ENCODE peak calls at places on chromosomes 5 and 9, in nine cellular contexts. One of them, this sample, is unnamed. For H3K4me1, the result is how much of the 10 kb centered on the place peaks cover.

GRCh38 chr5:125258610-125259009 is 512.2 kb upstream of the ZNF608 start:
- DNase-seq in upper lobe of left lung: no peak
- DNase-seq in Peyer's patch: no peak
- DNase-seq in IMR-90: no peak
- DNase-seq in prostate gland: no peak
- DNase-seq in breast epithelium: no peak
- DNase-seq in spleen: no peak
- DNase-seq in sigmoid colon: no peak
- DNase-seq in H1: no peak
- DNase-seq in this sample: no peak

GRCh38 chr5:125176005-125176390 is 429.6 kb upstream of the ZNF608 start:
- DNase-seq in upper lobe of left lung: no peak
- DNase-seq in Peyer's patch: no peak
- DNase-seq in IMR-90: no peak
- DNase-seq in prostate gland: peak
- DNase-seq in breast epithelium: no peak
- DNase-seq in spleen: no peak
- DNase-seq in sigmoid colon: no peak
- DNase-seq in H1: no peak
- DNase-seq in this sample: no peak

GRCh38 chr5:93902288-93902687 is 160.9 kb upstream of the POU5F2 start:
- DNase-seq in upper lobe of left lung: no peak
- DNase-seq in Peyer's patch: no peak
- DNase-seq in IMR-90: no peak
- DNase-seq in prostate gland: no peak
- DNase-seq in breast epithelium: no peak
- DNase-seq in spleen: no peak
- DNase-seq in sigmoid colon: no peak
- DNase-seq in H1: no peak
- DNase-seq in this sample: no peak

GRCh38 chr5:178291969-178292825 is 59.6 kb upstream of the PHYKPL start:
- DNase-seq in upper lobe of left lung: no peak
- DNase-seq in Peyer's patch: peak
- DNase-seq in IMR-90: no peak
- DNase-seq in prostate gland: no peak
- DNase-seq in breast epithelium: no peak
- DNase-seq in spleen: peak
- DNase-seq in sigmoid colon: peak
- DNase-seq in H1: no peak
- DNase-seq in this sample: peak

GRCh38 chr9:125932012-125932411 is 184.8 kb downstream of the PBX3 start:
- DNase-seq in upper lobe of left lung: no peak
- DNase-seq in Peyer's patch: no peak
- DNase-seq in IMR-90: peak
- DNase-seq in prostate gland: peak
- DNase-seq in breast epithelium: peak
- DNase-seq in spleen: no peak
- DNase-seq in sigmoid colon: peak
- DNase-seq in H1: no peak
- DNase-seq in this sample: peak

GRCh38 chr5:65927497-65928340 is 1.3 kb downstream of the ERBIN start:
- DNase-seq in upper lobe of left lung: no peak
- DNase-seq in Peyer's patch: no peak
- DNase-seq in IMR-90: peak
- DNase-seq in prostate gland: peak
- DNase-seq in breast epithelium: no peak
- DNase-seq in spleen: no peak
- DNase-seq in sigmoid colon: no peak
- DNase-seq in H1: no peak
- DNase-seq in this sample: peak

GRCh38 chr5:139462582-139463276 is at the start of gene ECSCR:
- DNase-seq in upper lobe of left lung: peak
- DNase-seq in Peyer's patch: no peak
- DNase-seq in IMR-90: no peak
- DNase-seq in prostate gland: no peak
- DNase-seq in breast epithelium: no peak
- DNase-seq in spleen: peak
- DNase-seq in sigmoid colon: no peak
- DNase-seq in H1: no peak
- DNase-seq in this sample: peak

GRCh38 chr5:66477591-66477990 is 118.6 kb upstream of the MAST4 start:
- DNase-seq in upper lobe of left lung: no peak
- DNase-seq in Peyer's patch: no peak
- DNase-seq in IMR-90: no peak
- DNase-seq in prostate gland: no peak
- DNase-seq in breast epithelium: no peak
- DNase-seq in spleen: no peak
- DNase-seq in sigmoid colon: no peak
- DNase-seq in H1: no peak
- DNase-seq in this sample: no peak

GRCh38 chr5:34833991-34834793 is 4.8 kb upstream of the TTC23L start:
- DNase-seq in upper lobe of left lung: no peak
- DNase-seq in Peyer's patch: no peak
- DNase-seq in IMR-90: no peak
- DNase-seq in prostate gland: no peak
- DNase-seq in breast epithelium: no peak
- DNase-seq in spleen: no peak
- DNase-seq in sigmoid colon: no peak
- DNase-seq in H1: peak
- DNase-seq in this sample: no peak

GRCh38 chr9:83182071-83182470 is 119.1 kb upstream of the RASEF start:
- DNase-seq in upper lobe of left lung: no peak
- DNase-seq in Peyer's patch: no peak
- DNase-seq in IMR-90: no peak
- DNase-seq in prostate gland: no peak
- DNase-seq in breast epithelium: no peak
- DNase-seq in spleen: no peak
- DNase-seq in sigmoid colon: no peak
- DNase-seq in H1: no peak
- DNase-seq in this sample: no peak

GRCh38 chr5:148962200-148962550 is 100.7 kb downstream of the SH3TC2 start:
- DNase-seq in upper lobe of left lung: no peak
- DNase-seq in Peyer's patch: no peak
- DNase-seq in IMR-90: peak
- DNase-seq in prostate gland: no peak
- DNase-seq in breast epithelium: no peak
- DNase-seq in spleen: no peak
- DNase-seq in sigmoid colon: peak
- DNase-seq in H1: no peak
- DNase-seq in this sample: no peak

GRCh38 chr9:114674076-114674797 is 7.8 kb downstream of the TEX48 start:
- DNase-seq in upper lobe of left lung: no peak
- DNase-seq in Peyer's patch: no peak
- DNase-seq in IMR-90: no peak
- DNase-seq in prostate gland: no peak
- DNase-seq in breast epithelium: no peak
- DNase-seq in spleen: no peak
- DNase-seq in sigmoid colon: no peak
- DNase-seq in H1: no peak
- DNase-seq in this sample: no peak

GRCh38 chr5:149834246-149834855 is 104.2 kb downstream of the PPARGC1B start:
- DNase-seq in upper lobe of left lung: no peak
- DNase-seq in Peyer's patch: no peak
- DNase-seq in IMR-90: peak
- DNase-seq in prostate gland: peak
- DNase-seq in breast epithelium: peak
- DNase-seq in spleen: no peak
- DNase-seq in sigmoid colon: no peak
- DNase-seq in H1: peak
- DNase-seq in this sample: peak

GRCh38 chr5:136130581-136130980 is 2.1 kb upstream of the SMAD5 start:
- DNase-seq in upper lobe of left lung: no peak
- DNase-seq in Peyer's patch: no peak
- DNase-seq in IMR-90: no peak
- DNase-seq in prostate gland: no peak
- DNase-seq in breast epithelium: no peak
- DNase-seq in spleen: no peak
- DNase-seq in sigmoid colon: no peak
- DNase-seq in H1: no peak
- DNase-seq in this sample: no peak

GRCh38 chr9:109903515-109904138 is 123.6 kb downstream of the PALM2AKAP2 start:
- DNase-seq in upper lobe of left lung: no peak
- DNase-seq in Peyer's patch: no peak
- DNase-seq in IMR-90: peak
- DNase-seq in prostate gland: peak
- DNase-seq in breast epithelium: peak
- DNase-seq in spleen: no peak
- DNase-seq in sigmoid colon: peak
- DNase-seq in H1: peak
- DNase-seq in this sample: peak

GRCh38 chr9:22452415-22453010 is 5.9 kb downstream of the DMRTA1 start:
- DNase-seq in upper lobe of left lung: no peak
- DNase-seq in Peyer's patch: no peak
- DNase-seq in IMR-90: peak
- DNase-seq in prostate gland: peak
- DNase-seq in breast epithelium: no peak
- DNase-seq in spleen: peak
- DNase-seq in sigmoid colon: no peak
- DNase-seq in H1: no peak
- DNase-seq in this sample: peak

GRCh38 chr5:33440482-33441240 is at the start of gene TARS1:
- DNase-seq in upper lobe of left lung: peak
- DNase-seq in Peyer's patch: peak
- DNase-seq in IMR-90: peak
- DNase-seq in prostate gland: peak
- DNase-seq in breast epithelium: peak
- DNase-seq in spleen: peak
- DNase-seq in sigmoid colon: peak
- DNase-seq in H1: peak
- DNase-seq in this sample: peak

GRCh38 chr5:75510417-75510835 is 1.0 kb downstream of the CERT1 start:
- DNase-seq in upper lobe of left lung: no peak
- DNase-seq in Peyer's patch: no peak
- DNase-seq in IMR-90: peak
- DNase-seq in prostate gland: no peak
- DNase-seq in breast epithelium: peak
- DNase-seq in spleen: no peak
- DNase-seq in sigmoid colon: no peak
- DNase-seq in H1: no peak
- DNase-seq in this sample: no peak

GRCh38 chr5:150121448-150122157 is 34.0 kb downstream of the PDGFRB start:
- DNase-seq in upper lobe of left lung: no peak
- DNase-seq in Peyer's patch: no peak
- DNase-seq in IMR-90: no peak
- DNase-seq in prostate gland: no peak
- DNase-seq in breast epithelium: no peak
- DNase-seq in spleen: peak
- DNase-seq in sigmoid colon: no peak
- DNase-seq in H1: no peak
- DNase-seq in this sample: no peak

GRCh38 chr5:177133845-177134652 is 476 bp downstream of the NSD1 start:
- DNase-seq in upper lobe of left lung: peak
- DNase-seq in Peyer's patch: peak
- DNase-seq in IMR-90: peak
- DNase-seq in prostate gland: no peak
- DNase-seq in breast epithelium: no peak
- DNase-seq in spleen: peak
- DNase-seq in sigmoid colon: peak
- DNase-seq in H1: no peak
- DNase-seq in this sample: peak
- TF ChIP-seq POLR2A in upper lobe of left lung: no peak
- TF ChIP-seq POLR2A in Peyer's patch: no peak
- TF ChIP-seq POLR2A in IMR-90: no peak
- TF ChIP-seq POLR2A in prostate gland: no peak
- TF ChIP-seq POLR2A in breast epithelium: peak
- TF ChIP-seq POLR2A in spleen: no peak
- TF ChIP-seq POLR2A in sigmoid colon: peak
- TF ChIP-seq POLR2A in H1: peak
- TF ChIP-seq POLR2A in this sample: no peak

GRCh38 chr9:123349033-123349432 is 7.0 kb upstream of the CRB2 start:
- DNase-seq in upper lobe of left lung: no peak
- DNase-seq in Peyer's patch: no peak
- DNase-seq in IMR-90: no peak
- DNase-seq in prostate gland: no peak
- DNase-seq in breast epithelium: no peak
- DNase-seq in spleen: no peak
- DNase-seq in sigmoid colon: no peak
- DNase-seq in H1: no peak
- DNase-seq in this sample: no peak
- H3K27ac ChIP-seq in upper lobe of left lung: no peak
- H3K27ac ChIP-seq in Peyer's patch: no peak
- H3K27ac ChIP-seq in IMR-90: no peak
- H3K27ac ChIP-seq in prostate gland: no peak
- H3K27ac ChIP-seq in breast epithelium: no peak
- H3K27ac ChIP-seq in spleen: no peak
- H3K27ac ChIP-seq in sigmoid colon: no peak
- H3K27ac ChIP-seq in H1: no peak
- H3K27ac ChIP-seq in this sample: no peak

DNA sequence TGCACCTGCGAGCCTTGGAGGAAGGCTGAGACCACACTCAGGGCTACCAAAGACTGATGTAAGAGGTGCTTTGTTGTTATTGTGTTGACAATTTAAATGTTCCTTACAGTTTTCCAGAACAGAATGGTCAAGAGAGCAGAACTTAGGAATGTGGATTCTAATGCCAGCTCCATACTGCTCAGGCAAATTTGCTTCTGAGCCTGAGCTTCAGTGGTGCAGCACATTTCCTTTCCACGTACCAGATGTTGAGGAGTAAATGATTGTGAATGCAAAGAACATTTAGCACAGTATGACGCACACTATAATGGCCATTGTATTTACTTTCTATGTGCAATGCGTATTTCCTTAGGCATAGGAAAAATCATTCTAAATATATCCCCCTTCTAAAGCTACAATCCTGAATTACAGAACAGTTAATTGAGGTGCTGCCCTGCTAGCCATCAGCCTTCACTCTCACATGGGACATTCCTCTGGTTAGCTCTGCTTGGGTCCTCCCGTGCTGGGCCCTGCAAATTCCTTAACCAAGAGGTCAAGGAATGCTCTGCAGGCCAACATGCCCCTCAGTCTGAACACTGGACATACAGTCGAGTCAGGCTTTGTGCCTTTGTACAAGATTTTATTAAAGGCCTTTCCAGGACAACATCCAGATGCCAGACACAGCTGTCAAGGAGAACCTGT is 21.1 kb upstream of the TMEM174 start:
- DNase-seq in upper lobe of left lung: no peak
- DNase-seq in Peyer's patch: no peak
- DNase-seq in IMR-90: peak
- DNase-seq in prostate gland: no peak
- DNase-seq in breast epithelium: no peak
- DNase-seq in spleen: no peak
- DNase-seq in sigmoid colon: no peak
- DNase-seq in H1: no peak
- DNase-seq in this sample: no peak
- H3K4me1 ChIP-seq in upper lobe of left lung: under half
- H3K4me1 ChIP-seq in Peyer's patch: under half
- H3K4me1 ChIP-seq in IMR-90: under half
- H3K4me1 ChIP-seq in prostate gland: under half
- H3K4me1 ChIP-seq in breast epithelium: under half
- H3K4me1 ChIP-seq in spleen: under half
- H3K4me1 ChIP-seq in sigmoid colon: under half
- H3K4me1 ChIP-seq in H1: under half
- H3K4me1 ChIP-seq in this sample: under half

DNA sequence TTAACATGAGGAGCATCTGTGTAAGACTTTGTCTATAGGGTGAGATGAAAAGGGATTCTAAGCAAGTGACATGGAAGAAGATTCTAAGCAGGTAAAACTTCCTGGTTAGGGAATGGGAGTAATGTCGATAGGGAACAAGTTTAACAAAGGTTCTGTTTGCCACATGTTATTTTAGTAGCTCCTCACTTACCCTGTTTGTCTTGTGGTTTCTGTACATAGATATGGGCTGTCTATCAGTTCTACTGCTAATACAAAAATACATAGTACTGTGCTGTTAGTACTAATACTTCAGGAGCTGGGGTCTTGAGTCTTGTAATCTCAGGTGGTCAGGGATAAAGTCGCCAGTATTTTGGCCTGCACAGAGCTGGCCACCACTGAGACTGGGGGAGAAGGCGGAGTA is 32.9 kb downstream of the RAB24 start:
- DNase-seq in upper lobe of left lung: no peak
- DNase-seq in Peyer's patch: no peak
- DNase-seq in IMR-90: peak
- DNase-seq in prostate gland: no peak
- DNase-seq in breast epithelium: no peak
- DNase-seq in spleen: no peak
- DNase-seq in sigmoid colon: no peak
- DNase-seq in H1: no peak
- DNase-seq in this sample: no peak
- TF ChIP-seq POLR2A in upper lobe of left lung: no peak
- TF ChIP-seq POLR2A in Peyer's patch: no peak
- TF ChIP-seq POLR2A in IMR-90: no peak
- TF ChIP-seq POLR2A in prostate gland: no peak
- TF ChIP-seq POLR2A in breast epithelium: no peak
- TF ChIP-seq POLR2A in spleen: no peak
- TF ChIP-seq POLR2A in sigmoid colon: no peak
- TF ChIP-seq POLR2A in H1: no peak
- TF ChIP-seq POLR2A in this sample: no peak